ENCODE peak calls at places on chromosomes 3 and 15, in four cellular contexts. Q is GM12878, B is K562, P is H1. D is an unnamed sample.

GRCh38 chr3:44482721-44483120 is 5.3 kb upstream of the ZNF445 start:
- DNase-seq in P (no peak), Q (no peak), B (no peak), D (no peak)

GRCh38 chr3:51045006-51045405 is 340.1 kb upstream of the MANF start:
- DNase-seq in B (no peak), P (no peak), Q (no peak), D (no peak)

GRCh38 chr3:188830955-188831354 is 340.8 kb upstream of the TPRG1 start:
- DNase-seq in P (no peak), B (no peak), Q (no peak), D (no peak)

GRCh38 chr15:76376029-76376428 is 39.5 kb downstream of the ISL2 start:
- DNase-seq in B (peak), Q (no peak), P (no peak), D (no peak)

GRCh38 chr15:101050647-101051290 is 131.6 kb downstream of the LRRK1 start:
- DNase-seq in B (no peak), Q (no peak), P (peak), D (no peak)

GRCh38 chr3:101518421-101518871 is 5.4 kb upstream of the SENP7 start:
- DNase-seq in Q (peak), B (no peak), P (no peak), D (peak)

GRCh38 chr3:158489181-158489580 is 81.8 kb upstream of the MLF1 start:
- DNase-seq in Q (no peak), B (no peak), P (no peak), D (no peak)

GRCh38 chr3:55416381-55416821 is 70.7 kb downstream of the WNT5A start:
- DNase-seq in P (no peak), Q (no peak), B (no peak), D (no peak)

GRCh38 chr3:36514171-36514570 is 133.9 kb downstream of the STAC start:
- DNase-seq in P (no peak), Q (no peak), B (no peak), D (no peak)

GRCh38 chr3:149934524-149934923 is 36.2 kb downstream of the PFN2 start:
- DNase-seq in P (no peak), B (no peak), Q (no peak), D (no peak)

GRCh38 chr3:102158080-102158756 is 276.6 kb upstream of the ZPLD1 start:
- DNase-seq in Q (no peak), P (no peak), B (no peak), D (no peak)

GRCh38 chr3:192706272-192706671 is 21.1 kb downstream of the FGF12 start:
- DNase-seq in P (no peak), Q (no peak), B (no peak), D (no peak)

GRCh38 chr3:43770426-43771103 is 79.8 kb downstream of the ABHD5 start:
- DNase-seq in B (peak), P (no peak), Q (no peak), D (no peak)

GRCh38 chr15:101123222-101123910 is 128.5 kb downstream of the CHSY1 start:
- DNase-seq in Q (no peak), B (no peak), P (no peak), D (no peak)

GRCh38 chr3:192482809-192483208 is 244.5 kb downstream of the FGF12 start:
- DNase-seq in Q (no peak), P (no peak), B (no peak), D (no peak)

GRCh38 chr15:70833897-70834765 is 19.8 kb downstream of the LARP6 start:
- DNase-seq in Q (no peak), P (no peak), B (no peak), D (peak)

DNA sequence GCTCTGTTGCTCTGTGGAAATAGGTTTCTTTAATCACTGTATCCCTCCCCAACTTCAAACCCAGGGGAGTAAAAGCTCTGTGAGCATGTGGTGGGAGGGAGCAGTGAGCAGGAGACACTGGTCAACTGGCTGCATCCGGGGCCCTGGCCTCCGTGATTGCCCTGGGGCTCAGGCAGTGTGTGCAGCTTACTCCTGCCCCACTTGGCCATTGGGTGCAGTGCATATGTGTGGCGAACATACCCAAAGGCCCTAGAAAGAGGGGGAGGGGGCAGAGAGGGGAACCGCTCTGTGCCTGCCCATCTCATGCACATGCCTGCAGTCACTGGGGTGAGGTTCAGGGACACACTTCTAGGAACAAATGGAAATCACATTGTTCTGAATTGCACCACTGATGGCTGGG is 378.7 kb downstream of the ZBBX start:
- DNase-seq in P (no peak), Q (no peak), B (no peak), D (no peak)
- TF ChIP-seq KDM1A in P (no peak), Q (no peak), B (no peak), D (no peak)

GRCh38 chr3:177180506-177180905 is 16.8 kb downstream of the TBL1XR1 start:
- DNase-seq in Q (no peak), B (no peak), P (no peak), D (no peak)

GRCh38 chr3:177177670-177178295 is 19.5 kb downstream of the TBL1XR1 start:
- DNase-seq in Q (no peak), P (no peak), B (no peak), D (no peak)

GRCh38 chr3:177182352-177182751 is 14.9 kb downstream of the TBL1XR1 start:
- DNase-seq in Q (no peak), B (no peak), P (no peak), D (no peak)

GRCh38 chr3:177181418-177181817 is 15.9 kb downstream of the TBL1XR1 start:
- DNase-seq in P (no peak), B (no peak), Q (no peak), D (peak)

GRCh38 chr3:177179281-177180067 is 17.8 kb downstream of the TBL1XR1 start:
- DNase-seq in B (no peak), Q (no peak), P (no peak), D (no peak)
- H3K9ac ChIP-seq in B (peak), Q (no peak), P (no peak), D (no peak)

DNA sequence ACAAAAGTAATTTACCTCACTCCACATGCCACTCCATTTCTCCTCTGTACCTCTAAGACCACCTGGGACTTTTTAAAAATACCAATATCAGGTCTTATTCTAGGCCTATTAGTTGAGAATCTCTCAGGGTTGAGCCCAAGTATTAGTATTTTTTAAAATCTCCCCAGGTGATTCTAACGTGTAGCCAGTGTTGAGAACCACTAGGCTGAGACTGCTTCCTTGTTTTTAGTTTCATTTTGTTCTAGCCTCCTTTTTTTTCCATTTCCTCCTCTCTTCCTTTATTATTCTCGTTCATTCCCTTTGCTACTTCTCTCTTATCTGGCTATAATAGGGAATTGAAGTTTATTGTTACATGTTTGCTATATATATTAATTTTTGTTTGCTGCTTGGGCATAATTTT is 217.9 kb upstream of the CD96 start:
- DNase-seq in Q (no peak), P (no peak), B (no peak), D (no peak)
- H3K4me3 ChIP-seq in Q (no peak), P (no peak), B (no peak), D (no peak)

DNA sequence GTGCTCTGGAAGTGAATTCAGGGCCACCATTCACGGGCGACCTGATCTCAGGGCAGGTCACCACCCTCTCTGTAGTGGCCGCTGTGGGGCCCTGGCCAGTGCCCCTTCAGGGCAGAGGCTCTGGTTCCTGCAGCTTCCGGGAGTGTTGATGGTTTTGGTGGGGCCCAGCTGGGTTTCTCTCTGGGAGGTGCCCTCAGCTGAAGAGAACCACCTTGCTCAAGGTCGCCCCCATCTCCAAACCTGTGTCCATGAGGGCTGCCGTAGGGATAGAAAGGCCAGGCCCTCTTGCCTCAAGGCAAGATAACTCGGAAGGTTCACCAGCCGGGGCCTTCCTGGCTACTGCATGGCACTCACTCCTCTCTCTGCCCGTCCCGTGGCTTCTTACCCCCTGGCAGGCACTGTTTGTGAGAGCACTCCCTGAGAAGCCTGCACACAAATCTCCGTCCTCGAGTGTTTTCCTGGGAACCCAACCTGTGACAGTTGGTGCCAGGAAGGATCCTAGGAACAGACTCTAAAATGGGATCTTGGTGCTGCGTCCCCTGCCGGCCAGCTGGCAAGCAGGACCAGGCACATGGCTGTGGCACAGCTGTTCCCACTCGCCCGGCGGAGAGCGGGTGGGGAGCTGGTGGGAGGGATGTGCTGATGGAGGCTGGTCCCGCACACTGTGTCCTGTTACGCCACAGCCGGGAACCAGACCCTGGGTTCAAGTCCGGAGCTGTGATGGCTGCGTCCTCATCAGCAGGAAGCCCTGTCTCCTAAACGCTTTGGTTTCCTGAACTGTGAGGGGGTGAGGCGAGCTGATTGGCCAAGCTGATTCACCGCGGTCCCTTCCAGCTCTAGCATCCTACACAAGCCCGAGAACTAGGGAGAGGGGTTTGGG is 23.2 kb upstream of the PIGZ start:
- DNase-seq in P (peak), B (no peak), Q (no peak), D (no peak)
- TF ChIP-seq KDM1A in P (no peak), B (no peak), Q (no peak), D (no peak)

DNA sequence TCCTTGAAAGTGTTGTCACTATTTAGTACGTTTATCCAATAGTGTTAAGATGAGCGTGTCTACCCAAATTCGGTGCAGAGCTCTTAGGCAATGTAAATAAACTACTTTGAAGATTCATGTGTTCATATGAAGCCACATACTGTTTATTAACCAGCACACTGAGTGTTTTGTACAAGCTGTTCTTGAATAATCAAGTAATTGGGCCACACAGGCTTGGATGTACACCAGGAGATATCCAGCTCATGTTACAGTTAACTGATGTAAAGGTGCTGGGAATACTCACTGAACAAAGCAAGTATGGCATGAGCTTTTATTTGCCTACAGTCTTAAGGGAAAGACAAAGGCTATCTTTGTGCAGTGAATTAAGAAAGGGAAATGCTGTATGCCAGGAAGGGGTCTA is 632 bp upstream of the DHX36 start:
- DNase-seq in P (no peak), B (no peak), Q (no peak), D (peak)
- H3K9ac ChIP-seq in P (no peak), B (no peak), Q (no peak), D (peak)

D was measured in HepG2.